ENCODE peak calls at places on chromosomes 4 and X, in four cellular contexts. L, Z, G and Q are unnamed samples.

GRCh38 chr4:88533937-88534750 is 10.6 kb upstream of the PYURF start:
- DNase-seq in Z (peak), L (peak), G (peak), Q (no peak)

GRCh38 chrX:39439910-39440733 is 638.9 kb downstream of the MID1IP1 start:
- DNase-seq in Z (no peak), G (no peak), L (no peak), Q (peak)

GRCh38 chrX:44506688-44507087 is 36.0 kb downstream of the FUNDC1 start:
- DNase-seq in L (no peak), Z (no peak), G (no peak), Q (no peak)

GRCh38 chr4:2788532-2789103 is 4.3 kb upstream of the SH3BP2 start:
- DNase-seq in Z (no peak), L (no peak), G (no peak), Q (no peak)

GRCh38 chr4:174523003-174523693 is 860 bp upstream of the HPGD start:
- DNase-seq in G (peak), Z (peak), L (no peak), Q (no peak)

GRCh38 chrX:7108995-7109634 is 38.4 kb upstream of the STS start:
- DNase-seq in L (no peak), Z (no peak), G (no peak), Q (no peak)

GRCh38 chr4:149951501-149951900 is 126.7 kb upstream of the DCLK2 start:
- DNase-seq in G (no peak), Z (no peak), L (no peak), Q (no peak)

GRCh38 chr4:153409412-153409811 is 56.7 kb upstream of the TMEM131L start:
- DNase-seq in L (no peak), G (peak), Z (peak), Q (no peak)

GRCh38 chrX:50068893-50069292 is 131.9 kb downstream of the AKAP4 start:
- DNase-seq in Z (no peak), L (no peak), G (no peak), Q (no peak)

GRCh38 chr4:149521611-149522010 is 294.0 kb downstream of the IQCM start:
- DNase-seq in G (peak), Z (no peak), L (no peak), Q (no peak)

GRCh38 chrX:63613531-63614028 is 171.4 kb downstream of the ARHGEF9 start:
- DNase-seq in Z (no peak), G (no peak), L (no peak), Q (no peak)

GRCh38 chrX:56728752-56729151 is 291 bp upstream of the NBDY start:
- DNase-seq in Z (peak), L (no peak), G (peak), Q (peak)

GRCh38 chr4:54840992-54841768 is 183.4 kb downstream of the KIT start:
- DNase-seq in G (peak), L (no peak), Z (peak), Q (no peak)

GRCh38 chrX:133608406-133608805 is 193.1 kb upstream of the GPC4 start:
- DNase-seq in G (peak), L (no peak), Z (peak), Q (no peak)

GRCh38 chr4:145061325-145061920 is 36.6 kb downstream of the ANAPC10 start:
- DNase-seq in G (peak), Z (peak), L (no peak), Q (peak)

GRCh38 chrX:40628506-40628905 is 5.3 kb downstream of the MPC1L start:
- DNase-seq in Z (peak), G (peak), L (no peak), Q (no peak)

GRCh38 chrX:63922221-63922620 is 137.2 kb upstream of the ARHGEF9 start:
- DNase-seq in G (peak), Z (peak), L (no peak), Q (no peak)

GRCh38 chr4:15457401-15458201 is 12.1 kb upstream of the CC2D2A start:
- DNase-seq in G (peak), L (no peak), Z (peak), Q (peak)

GRCh38 chr4:155207534-155208257 is 740 bp upstream of the NPY2R start:
- DNase-seq in Z (no peak), G (no peak), L (no peak), Q (no peak)

GRCh38 chr4:8698341-8699062 is 105.9 kb downstream of the CPZ start:
- DNase-seq in L (no peak), G (no peak), Z (no peak), Q (no peak)

DNA sequence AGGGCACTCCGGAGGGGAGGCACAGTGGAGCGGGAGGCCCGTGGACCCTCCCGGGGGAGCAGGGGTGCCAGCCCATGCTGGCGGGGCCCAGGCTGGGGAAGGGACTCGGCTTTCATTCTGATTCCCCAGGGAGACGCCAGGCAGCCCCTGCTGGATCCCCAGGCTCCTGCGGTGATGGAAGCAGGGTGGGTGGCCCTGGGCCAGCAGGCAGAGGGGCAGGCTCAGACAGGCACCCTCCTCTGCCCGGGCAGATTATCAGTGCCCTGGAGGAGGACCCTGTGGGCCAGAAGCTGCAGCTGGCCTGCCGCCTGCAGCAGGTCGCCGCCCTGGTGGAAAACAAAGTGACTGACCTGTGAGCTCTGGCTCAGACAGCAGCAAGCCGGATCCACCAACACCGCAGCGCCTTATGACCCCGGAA is 2.1 kb upstream of the SRPK3 start:
- DNase-seq in Z (no peak), G (no peak), L (peak), Q (no peak)
- TF ChIP-seq CTCF in Z (no peak), G (no peak), L (peak), Q (no peak)

GRCh38 chr4:156711196-156711590 is 260.4 kb downstream of the PDGFC start:
- DNase-seq in Z (no peak), G (no peak), L (no peak), Q (no peak)

GRCh38 chr4:156710571-156711195 is 260.9 kb downstream of the PDGFC start:
- DNase-seq in L (no peak), G (no peak), Z (no peak), Q (no peak)

GRCh38 chr4:156705291-156705690 is 266.3 kb downstream of the PDGFC start:
- DNase-seq in G (peak), Z (peak), L (no peak), Q (no peak)
- TF ChIP-seq CTCF in G (no peak), Z (no peak), L (no peak), Q (no peak)

DNA sequence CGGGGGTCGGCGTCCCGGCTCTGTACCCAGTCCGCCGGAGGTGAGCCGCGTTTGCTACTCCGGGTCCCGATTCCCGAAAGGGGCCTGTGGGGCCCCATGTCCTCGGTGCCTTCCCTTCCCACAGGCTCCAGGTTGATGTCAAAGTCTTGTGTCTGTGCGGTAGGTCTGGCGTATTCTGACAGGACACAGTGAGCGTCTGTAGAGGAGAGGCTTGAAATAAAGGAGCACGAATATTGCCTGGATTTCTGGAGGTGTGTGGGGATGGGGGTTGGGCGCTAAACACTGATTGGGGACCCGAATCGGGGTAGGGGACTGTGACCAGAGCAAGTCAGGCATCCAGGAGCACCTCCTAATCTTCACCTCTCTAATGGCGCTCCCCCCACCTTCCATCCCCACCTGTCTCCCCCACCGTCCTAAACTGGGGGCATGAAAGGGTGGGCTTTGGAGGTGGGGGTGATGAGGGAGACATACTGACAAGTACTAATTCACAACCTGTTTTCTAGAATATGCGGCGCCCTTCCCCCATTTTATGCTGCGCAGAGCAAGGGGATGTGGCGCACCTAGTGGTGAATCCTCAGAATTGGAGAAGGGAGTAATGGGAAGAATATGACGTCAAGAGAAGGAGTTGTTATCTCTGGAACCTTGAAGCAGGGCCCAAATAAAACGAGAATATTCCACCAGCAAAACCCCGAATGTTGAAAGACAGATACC is 874 bp downstream of the GPRASP2 start:
- DNase-seq in G (peak), Z (peak), L (no peak), Q (no peak)
- TF ChIP-seq CTCF in G (peak), Z (peak), L (peak), Q (peak)

GRCh38 chrX:57871463-57871862 is 38.8 kb downstream of the ZXDA start:
- DNase-seq in Z (no peak), G (no peak), L (no peak), Q (no peak)
- TF ChIP-seq CTCF in Z (no peak), G (no peak), L (no peak), Q (no peak)

DNA sequence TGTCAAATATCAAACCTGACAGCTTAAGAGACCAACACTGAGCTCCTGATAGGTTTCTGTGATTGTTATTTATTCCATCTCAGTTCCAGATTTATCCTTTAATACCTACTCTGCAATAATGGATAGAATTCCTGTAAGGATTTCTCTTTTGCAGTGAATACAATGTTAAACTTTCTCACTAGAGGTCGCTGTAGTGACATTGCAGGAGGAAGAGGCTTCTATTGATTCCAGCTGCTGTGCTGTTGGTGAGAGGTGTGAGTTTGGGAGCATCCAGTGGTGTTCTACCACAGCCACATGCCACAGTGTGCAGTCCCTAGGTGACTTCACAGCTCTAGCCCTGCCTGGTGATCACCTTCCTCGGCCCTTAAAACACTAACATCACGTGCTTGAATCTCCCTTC is 34.6 kb upstream of the DCAF8L2 start:
- DNase-seq in G (peak), Z (peak), L (no peak), Q (peak)
- TF ChIP-seq CTCF in G (no peak), Z (peak), L (peak), Q (no peak)

GRCh38 chr4:13950491-13950890 is 323.0 kb upstream of the BOD1L1 start:
- DNase-seq in G (no peak), L (no peak), Z (no peak), Q (no peak)

GRCh38 chr4:13953083-13953482 is 325.6 kb upstream of the BOD1L1 start:
- DNase-seq in L (no peak), G (no peak), Z (peak), Q (no peak)

GRCh38 chr4:13956947-13957346 is 329.4 kb upstream of the BOD1L1 start:
- DNase-seq in L (no peak), Z (no peak), G (no peak), Q (no peak)

DNA sequence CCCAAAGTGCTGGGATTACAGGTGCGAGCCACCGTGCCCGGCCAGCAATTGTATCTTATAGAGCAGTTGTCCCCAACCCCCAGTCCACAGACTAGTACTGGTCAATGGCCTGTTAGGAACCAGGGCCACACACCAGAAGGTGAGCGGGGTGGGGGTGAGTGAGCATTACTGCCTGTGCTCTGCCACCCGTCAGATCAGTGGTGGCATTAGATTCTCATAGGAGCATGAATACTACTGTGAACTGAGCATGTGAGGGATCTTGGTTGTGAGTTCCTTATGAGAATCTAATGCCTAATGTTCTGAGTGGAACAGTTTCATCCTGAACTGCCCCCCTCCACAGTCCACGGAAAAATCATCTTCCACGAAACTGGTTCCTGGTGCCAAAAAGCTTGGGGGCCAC is 328.0 kb upstream of the BOD1L1 start:
- DNase-seq in Z (no peak), L (no peak), G (no peak), Q (no peak)
- TF ChIP-seq CTCF in Z (no peak), L (no peak), G (no peak), Q (no peak)